ENCODE peak calls at places on chromosomes 16 and 17, in six cellular contexts. One of them, this sample, is unnamed. For H3K36me3, the result is how much of the 10 kb centered on the place peaks cover.

GRCh38 chr17:20925091-20925490 is 117.7 kb downstream of the USP22 start:
- DNase-seq in H7: no peak
- DNase-seq in BJ: no peak
- DNase-seq in sigmoid colon: no peak
- DNase-seq in CD8-positive, alpha-beta T cell: no peak
- DNase-seq in H1: no peak
- DNase-seq in this sample: no peak

GRCh38 chr17:75077490-75078096 is 10.2 kb upstream of the SLC16A5 start:
- DNase-seq in H7: peak
- DNase-seq in BJ: no peak
- DNase-seq in sigmoid colon: peak
- DNase-seq in CD8-positive, alpha-beta T cell: peak
- DNase-seq in H1: no peak
- DNase-seq in this sample: peak

GRCh38 chr17:17420561-17421269 is 56.1 kb upstream of the MED9 start:
- DNase-seq in H7: no peak
- DNase-seq in BJ: no peak
- DNase-seq in sigmoid colon: peak
- DNase-seq in CD8-positive, alpha-beta T cell: no peak
- DNase-seq in H1: no peak
- DNase-seq in this sample: no peak

GRCh38 chr17:77295410-77295809 is 154.6 kb downstream of the SEC14L1 start:
- DNase-seq in H7: peak
- DNase-seq in BJ: no peak
- DNase-seq in sigmoid colon: no peak
- DNase-seq in CD8-positive, alpha-beta T cell: no peak
- DNase-seq in H1: no peak
- DNase-seq in this sample: no peak

GRCh38 chr16:29198231-29198630 is 208.3 kb downstream of the NPIPB11 start:
- DNase-seq in H7: no peak
- DNase-seq in BJ: no peak
- DNase-seq in sigmoid colon: no peak
- DNase-seq in CD8-positive, alpha-beta T cell: no peak
- DNase-seq in H1: no peak
- DNase-seq in this sample: no peak

GRCh38 chr16:8905795-8906591 is 23.8 kb downstream of the LITAFD start:
- DNase-seq in H7: peak
- DNase-seq in BJ: no peak
- DNase-seq in sigmoid colon: no peak
- DNase-seq in CD8-positive, alpha-beta T cell: no peak
- DNase-seq in H1: no peak
- DNase-seq in this sample: no peak

GRCh38 chr17:17900615-17901520 is 64.1 kb upstream of the SREBF1 start:
- DNase-seq in H7: no peak
- DNase-seq in BJ: peak
- DNase-seq in sigmoid colon: peak
- DNase-seq in CD8-positive, alpha-beta T cell: no peak
- DNase-seq in H1: no peak
- DNase-seq in this sample: no peak

GRCh38 chr16:4077083-4077714 is 39.0 kb downstream of the ADCY9 start:
- DNase-seq in H7: no peak
- DNase-seq in BJ: no peak
- DNase-seq in sigmoid colon: peak
- DNase-seq in CD8-positive, alpha-beta T cell: no peak
- DNase-seq in H1: no peak
- DNase-seq in this sample: no peak

GRCh38 chr16:54277845-54278703 is 8.5 kb downstream of the IRX3 start:
- DNase-seq in H7: peak
- DNase-seq in BJ: no peak
- DNase-seq in sigmoid colon: no peak
- DNase-seq in CD8-positive, alpha-beta T cell: no peak
- DNase-seq in H1: no peak
- DNase-seq in this sample: no peak

GRCh38 chr17:9912146-9913099 is 7.4 kb upstream of the RCVRN start:
- DNase-seq in H7: no peak
- DNase-seq in BJ: no peak
- DNase-seq in sigmoid colon: no peak
- DNase-seq in CD8-positive, alpha-beta T cell: no peak
- DNase-seq in H1: no peak
- DNase-seq in this sample: no peak

DNA sequence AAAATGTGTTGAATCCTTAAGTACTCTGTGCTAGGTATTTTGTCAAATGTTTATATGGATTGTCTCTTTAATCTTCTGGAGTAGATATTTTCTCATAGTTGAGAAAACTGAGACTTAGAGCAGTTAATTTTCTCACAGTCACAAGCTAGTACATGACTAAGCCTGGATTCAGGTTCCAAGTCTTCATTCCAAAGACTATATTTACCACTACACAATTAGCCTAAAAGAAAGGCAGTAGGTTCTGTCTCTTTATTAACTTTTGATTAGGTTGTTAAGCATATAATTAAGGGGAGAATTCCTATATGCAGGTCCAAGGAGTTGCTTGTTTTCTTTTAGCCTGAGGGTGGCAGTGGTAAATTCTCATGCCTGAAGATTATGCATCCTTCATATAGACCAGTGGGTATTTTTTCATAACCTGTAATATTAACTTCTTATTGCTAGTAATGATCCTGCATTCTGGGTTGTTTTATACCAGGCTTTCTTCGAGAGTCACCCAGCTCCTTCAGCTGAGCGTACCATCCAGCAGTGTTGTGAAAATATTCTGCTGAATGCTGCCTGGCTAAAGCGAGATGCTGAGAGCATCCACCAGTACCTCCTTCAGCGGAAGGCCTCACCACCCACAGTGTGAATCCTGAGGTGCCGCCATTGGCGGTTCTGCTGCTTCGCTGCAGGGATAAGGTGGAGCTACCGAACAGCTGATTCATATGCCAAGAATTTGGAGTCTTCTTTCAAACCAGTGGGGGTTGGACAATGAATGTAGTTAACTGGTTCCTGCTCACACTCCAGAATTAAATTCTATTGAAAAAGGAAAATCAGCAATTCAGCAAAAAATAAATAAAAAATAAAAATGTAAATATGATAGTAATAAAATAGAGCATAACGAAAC is 28.2 kb upstream of the KPNB1 start:
- DNase-seq in H7: peak
- DNase-seq in BJ: peak
- DNase-seq in sigmoid colon: peak
- DNase-seq in CD8-positive, alpha-beta T cell: no peak
- DNase-seq in H1: peak
- DNase-seq in this sample: no peak
- H3K4me3 ChIP-seq in H7: no peak
- H3K4me3 ChIP-seq in BJ: no peak
- H3K4me3 ChIP-seq in sigmoid colon: no peak
- H3K4me3 ChIP-seq in CD8-positive, alpha-beta T cell: no peak
- H3K4me3 ChIP-seq in H1: no peak
- H3K4me3 ChIP-seq in this sample: no peak

DNA sequence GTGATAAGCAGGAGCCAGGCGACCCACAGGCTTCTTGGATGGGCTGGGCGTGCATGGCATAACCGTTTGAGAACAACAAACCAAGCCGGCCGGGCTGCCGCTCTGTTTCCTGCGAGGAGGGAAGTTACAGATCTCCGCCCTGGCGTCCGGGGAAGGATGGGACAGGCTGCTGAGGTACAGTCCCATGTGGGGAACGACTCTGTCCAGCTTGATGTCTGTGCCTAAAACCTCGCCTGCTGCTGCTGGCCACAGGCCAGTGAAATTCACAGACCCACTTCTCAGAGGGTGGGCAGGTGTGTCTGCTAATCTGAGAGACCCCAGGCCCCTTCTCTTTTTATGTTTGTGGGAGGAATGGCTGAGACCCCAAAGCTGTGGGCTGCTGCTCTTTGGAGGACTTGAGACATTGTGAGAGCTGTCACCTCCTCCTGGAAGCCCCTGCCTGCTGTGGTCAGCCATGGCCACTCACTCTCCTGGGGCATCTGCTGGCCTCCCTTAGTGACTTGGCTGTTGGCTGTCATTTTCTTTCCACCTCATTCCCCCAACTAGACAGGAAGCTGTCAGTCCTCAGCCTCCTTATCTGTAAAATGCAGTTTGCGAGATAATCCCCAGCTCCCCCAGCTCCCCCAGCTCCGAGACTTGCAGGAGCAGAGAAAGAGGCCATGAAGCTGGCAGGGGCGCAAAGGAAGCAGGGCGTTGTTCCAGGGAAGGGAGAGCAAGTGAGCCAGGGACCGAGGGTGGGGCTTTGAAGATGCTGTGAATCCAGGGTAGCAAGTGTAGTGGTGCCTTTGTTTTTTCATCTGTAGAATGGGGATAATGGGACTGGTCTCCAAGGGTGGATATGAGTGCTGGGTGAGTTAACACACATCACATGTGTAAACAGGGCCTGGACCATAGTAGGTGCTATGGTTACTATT is 51.0 kb downstream of the CMIP start:
- DNase-seq in H7: no peak
- DNase-seq in BJ: no peak
- DNase-seq in sigmoid colon: no peak
- DNase-seq in CD8-positive, alpha-beta T cell: no peak
- DNase-seq in H1: no peak
- DNase-seq in this sample: no peak
- H3K36me3 ChIP-seq in H7: under half
- H3K36me3 ChIP-seq in BJ: under half
- H3K36me3 ChIP-seq in sigmoid colon: under half
- H3K36me3 ChIP-seq in CD8-positive, alpha-beta T cell: under half
- H3K36me3 ChIP-seq in H1: under half
- H3K36me3 ChIP-seq in this sample: under half

GRCh38 chr17:42886283-42887176 is 14.1 kb upstream of the G6PC1 start:
- DNase-seq in H7: no peak
- DNase-seq in BJ: no peak
- DNase-seq in sigmoid colon: no peak
- DNase-seq in CD8-positive, alpha-beta T cell: no peak
- DNase-seq in H1: no peak
- DNase-seq in this sample: no peak

GRCh38 chr17:42895185-42895555 is 5.4 kb upstream of the G6PC1 start:
- DNase-seq in H7: no peak
- DNase-seq in BJ: peak
- DNase-seq in sigmoid colon: peak
- DNase-seq in CD8-positive, alpha-beta T cell: no peak
- DNase-seq in H1: no peak
- DNase-seq in this sample: no peak

GRCh38 chr17:42891539-42892152 is 9.0 kb upstream of the G6PC1 start:
- DNase-seq in H7: peak
- DNase-seq in BJ: no peak
- DNase-seq in sigmoid colon: peak
- DNase-seq in CD8-positive, alpha-beta T cell: no peak
- DNase-seq in H1: no peak
- DNase-seq in this sample: no peak

GRCh38 chr17:42894283-42895184 is 6.1 kb upstream of the G6PC1 start:
- DNase-seq in H7: no peak
- DNase-seq in BJ: no peak
- DNase-seq in sigmoid colon: peak
- DNase-seq in CD8-positive, alpha-beta T cell: no peak
- DNase-seq in H1: no peak
- DNase-seq in this sample: no peak

DNA sequence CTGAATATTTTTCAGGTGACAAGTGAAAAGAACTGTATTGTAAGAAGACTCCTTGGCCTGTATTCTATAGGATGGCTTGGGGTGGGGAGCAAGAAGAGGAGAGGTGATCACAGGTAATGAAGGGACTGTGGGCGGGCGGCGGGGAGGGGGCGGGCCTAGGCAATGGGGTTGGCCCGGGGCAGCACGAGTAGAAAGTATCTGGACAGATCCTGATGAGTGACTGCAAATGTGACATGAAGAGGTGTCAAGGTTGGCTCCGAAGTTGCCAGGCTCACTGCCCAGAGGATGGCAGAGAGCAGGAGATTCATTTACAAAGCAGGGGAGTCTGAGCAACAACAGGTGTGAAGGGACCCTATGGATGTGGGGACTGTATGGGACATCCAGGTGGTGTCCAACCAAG is 10.8 kb upstream of the G6PC1 start:
- DNase-seq in H7: no peak
- DNase-seq in BJ: no peak
- DNase-seq in sigmoid colon: no peak
- DNase-seq in CD8-positive, alpha-beta T cell: no peak
- DNase-seq in H1: no peak
- DNase-seq in this sample: no peak
- H3K4me3 ChIP-seq in H7: no peak
- H3K4me3 ChIP-seq in BJ: no peak
- H3K4me3 ChIP-seq in sigmoid colon: no peak
- H3K4me3 ChIP-seq in CD8-positive, alpha-beta T cell: no peak
- H3K4me3 ChIP-seq in H1: no peak
- H3K4me3 ChIP-seq in this sample: no peak

DNA sequence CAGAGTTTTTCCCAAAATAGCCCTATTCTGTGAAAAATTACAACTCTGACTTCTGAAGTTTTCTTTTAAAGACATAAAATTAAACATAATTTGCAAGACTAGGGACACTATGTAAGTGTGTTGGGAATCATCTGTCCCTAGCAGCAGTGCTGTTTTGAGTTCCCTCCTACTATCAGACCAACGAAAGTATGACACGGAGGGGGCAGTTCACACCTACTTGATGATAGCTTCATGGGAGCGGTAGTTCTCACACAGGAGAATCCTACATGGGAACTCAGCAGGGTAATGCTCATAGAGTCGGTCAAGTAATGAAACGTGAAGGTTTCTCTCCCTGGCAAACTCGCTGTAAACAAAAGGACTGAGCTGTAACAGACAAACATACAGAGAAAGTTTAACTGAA is 96.6 kb downstream of the HELZ start:
- DNase-seq in H7: no peak
- DNase-seq in BJ: no peak
- DNase-seq in sigmoid colon: no peak
- DNase-seq in CD8-positive, alpha-beta T cell: no peak
- DNase-seq in H1: no peak
- DNase-seq in this sample: no peak
- H3K36me3 ChIP-seq in H7: under half
- H3K36me3 ChIP-seq in BJ: under half
- H3K36me3 ChIP-seq in sigmoid colon: under half
- H3K36me3 ChIP-seq in CD8-positive, alpha-beta T cell: under half
- H3K36me3 ChIP-seq in H1: under half
- H3K36me3 ChIP-seq in this sample: under half

GRCh38 chr17:8829036-8829941 is 30.1 kb upstream of the MFSD6L start:
- DNase-seq in H7: no peak
- DNase-seq in BJ: no peak
- DNase-seq in sigmoid colon: no peak
- DNase-seq in CD8-positive, alpha-beta T cell: no peak
- DNase-seq in H1: no peak
- DNase-seq in this sample: no peak
- H3K4me3 ChIP-seq in H7: no peak
- H3K4me3 ChIP-seq in BJ: no peak
- H3K4me3 ChIP-seq in sigmoid colon: no peak
- H3K4me3 ChIP-seq in CD8-positive, alpha-beta T cell: no peak
- H3K4me3 ChIP-seq in H1: no peak
- H3K4me3 ChIP-seq in this sample: no peak

GRCh38 chr16:1661826-1662225 is 16.3 kb upstream of the JPT2 start:
- DNase-seq in H7: no peak
- DNase-seq in BJ: no peak
- DNase-seq in sigmoid colon: no peak
- DNase-seq in CD8-positive, alpha-beta T cell: no peak
- DNase-seq in H1: no peak
- DNase-seq in this sample: no peak
- H3K36me3 ChIP-seq in H7: under half
- H3K36me3 ChIP-seq in BJ: half or more
- H3K36me3 ChIP-seq in sigmoid colon: half or more
- H3K36me3 ChIP-seq in CD8-positive, alpha-beta T cell: under half
- H3K36me3 ChIP-seq in H1: under half
- H3K36me3 ChIP-seq in this sample: under half

GRCh38 chr16:2046125-2046888 is 1.3 kb downstream of the NTHL1 start:
- DNase-seq in H7: no peak
- DNase-seq in BJ: no peak
- DNase-seq in sigmoid colon: no peak
- DNase-seq in CD8-positive, alpha-beta T cell: no peak
- DNase-seq in H1: no peak
- DNase-seq in this sample: no peak
- H3K4me3 ChIP-seq in H7: no peak
- H3K4me3 ChIP-seq in BJ: no peak
- H3K4me3 ChIP-seq in sigmoid colon: no peak
- H3K4me3 ChIP-seq in CD8-positive, alpha-beta T cell: no peak
- H3K4me3 ChIP-seq in H1: peak
- H3K4me3 ChIP-seq in this sample: no peak